ENCODE peak calls at places on chromosomes 4 and X, in six cellular contexts. W is Caco-2, I is upper lobe of right lung, T is heart right ventricle, A is left ventricle myocardium inferior, Z is cardiac muscle cell. O is an unnamed sample. For H3K4me1, the result is how much of the 10 kb centered on the place peaks cover.

GRCh38 chr4:106019771-106020170 is 124.5 kb downstream of the NPNT start:
- DNase-seq in W (no peak), I (no peak), T (no peak), A (no peak), Z (peak), O (no peak)

GRCh38 chrX:7201481-7201880 is 53.5 kb upstream of the PUDP start:
- DNase-seq in W (no peak), I (no peak), T (no peak), A (no peak), Z (no peak), O (no peak)

GRCh38 chr4:176435891-176436499 is 116.2 kb downstream of the SPCS3 start:
- DNase-seq in W (no peak), I (no peak), T (no peak), A (no peak), Z (peak), O (no peak)

GRCh38 chrX:133150730-133151129 is 53.8 kb upstream of the USP26 start:
- DNase-seq in W (no peak), I (no peak), T (no peak), A (no peak), Z (no peak), O (peak)

GRCh38 chrX:26927419-26927818 is 535.7 kb downstream of the PPP4R3C start:
- DNase-seq in W (no peak), I (no peak), T (no peak), A (no peak), Z (no peak), O (no peak)

GRCh38 chr4:7962609-7963508 is 23.2 kb upstream of the AFAP1 start:
- DNase-seq in W (no peak), I (no peak), T (no peak), A (no peak), Z (no peak), O (no peak)

GRCh38 chr4:37628977-37629609 is 57.1 kb downstream of the RELL1 start:
- DNase-seq in W (no peak), I (no peak), T (no peak), A (no peak), Z (peak), O (no peak)

GRCh38 chr4:25486171-25486570 is 109.1 kb downstream of the ANAPC4 start:
- DNase-seq in W (peak), I (no peak), T (no peak), A (no peak), Z (peak), O (no peak)

GRCh38 chr4:124499266-124499665 is 213.3 kb downstream of the ANKRD50 start:
- DNase-seq in W (no peak), I (no peak), T (no peak), A (no peak), Z (peak), O (no peak)

GRCh38 chrX:10398271-10398670 is 222.1 kb downstream of the MID1 start:
- DNase-seq in W (no peak), I (no peak), T (no peak), A (no peak), Z (no peak), O (no peak)

GRCh38 chr4:127759893-127760292 is 22.2 kb upstream of the HSPA4L start:
- DNase-seq in W (no peak), I (no peak), T (no peak), A (no peak), Z (no peak), O (no peak)

GRCh38 chrX:155985208-155985607 is 12.3 kb upstream of the IL9R start:
- DNase-seq in W (peak), I (no peak), T (no peak), A (no peak), Z (no peak), O (no peak)

GRCh38 chrX:56729152-56729557 is at the start of gene NBDY:
- DNase-seq in W (peak), I (peak), T (peak), A (peak), Z (peak), O (peak)

GRCh38 chrX:153499876-153500275 is 5.1 kb downstream of the BGN start:
- DNase-seq in W (no peak), I (no peak), T (peak), A (peak), Z (no peak), O (no peak)

GRCh38 chr4:35604724-35605123 is 639.6 kb downstream of the ARAP2 start:
- DNase-seq in W (no peak), I (no peak), T (no peak), A (no peak), Z (no peak), O (no peak)

GRCh38 chrX:12987900-12988594 is 13.1 kb downstream of the TMSB4X start:
- DNase-seq in W (peak), I (no peak), T (no peak), A (no peak), Z (no peak), O (no peak)

GRCh38 chr4:7725951-7726350 is 213.7 kb downstream of the AFAP1 start:
- DNase-seq in W (no peak), I (no peak), T (peak), A (no peak), Z (no peak), O (no peak)

GRCh38 chr4:98939892-98940298 is 11.0 kb upstream of the EIF4E start:
- DNase-seq in W (peak), I (no peak), T (no peak), A (no peak), Z (peak), O (no peak)

GRCh38 chr4:143700420-143701352 is at the start of gene FREM3:
- DNase-seq in W (no peak), I (peak), T (no peak), A (no peak), Z (no peak), O (peak)

GRCh38 chr4:111475001-111475400 is 670.3 kb upstream of the FAM241A start:
- DNase-seq in W (peak), I (no peak), T (no peak), A (no peak), Z (peak), O (peak)

GRCh38 chr4:6885953-6886557 is 23.6 kb upstream of the TBC1D14 start:
- DNase-seq in W (no peak), I (peak), T (peak), A (peak), Z (peak), O (no peak)

GRCh38 chr4:154559141-154559841 is 3.5 kb upstream of the FGB start:
- DNase-seq in W (peak), I (no peak), T (no peak), A (no peak), Z (peak), O (no peak)

GRCh38 chr4:11931266-11931665 is 502.6 kb upstream of the HS3ST1 start:
- DNase-seq in W (no peak), I (no peak), T (no peak), A (no peak), Z (peak), O (no peak)

GRCh38 chrX:41553688-41554087 is 106.5 kb downstream of the NYX start:
- DNase-seq in W (no peak), I (no peak), T (no peak), A (no peak), Z (no peak), O (no peak)

GRCh38 chr4:144718958-144719512 is 73.1 kb downstream of the HHIP start:
- DNase-seq in W (no peak), I (no peak), T (no peak), A (no peak), Z (no peak), O (no peak)

GRCh38 chr4:114562176-114562904 is 36.3 kb upstream of the UGT8 start:
- DNase-seq in W (peak), I (no peak), T (no peak), A (no peak), Z (no peak), O (peak)

GRCh38 chr4:182074842-182075241 is 168.4 kb upstream of the TENM3 start:
- DNase-seq in W (no peak), I (no peak), T (no peak), A (no peak), Z (no peak), O (peak)

GRCh38 chrX:120559799-120560198 is 963 bp downstream of the CUL4B start:
- DNase-seq in W (no peak), I (no peak), T (no peak), A (no peak), Z (peak), O (no peak)

GRCh38 chrX:9909254-9909653 is 57.9 kb upstream of the CLDN34 start:
- DNase-seq in W (no peak), I (no peak), T (no peak), A (no peak), Z (no peak), O (no peak)

GRCh38 chrX:154046262-154046771 is 26.6 kb upstream of the IRAK1 start:
- DNase-seq in W (no peak), I (no peak), T (peak), A (peak), Z (peak), O (peak)

GRCh38 chrX:135707880-135708279 is 5.6 kb upstream of the CT45A1 start:
- DNase-seq in W (peak), I (no peak), T (no peak), A (no peak), Z (peak), O (no peak)

GRCh38 chrX:14363719-14364118 is 165.6 kb upstream of the GLRA2 start:
- DNase-seq in W (no peak), I (no peak), T (no peak), A (no peak), Z (no peak), O (no peak)

GRCh38 chr4:17327587-17327986 is 184.3 kb downstream of the QDPR start:
- DNase-seq in W (no peak), I (no peak), T (no peak), A (no peak), Z (peak), O (no peak)

GRCh38 chrX:67555578-67556203 is 11.9 kb downstream of the AR start:
- DNase-seq in W (peak), I (no peak), T (no peak), A (no peak), Z (peak), O (peak)

GRCh38 chr4:89404530-89404929 is 96.9 kb upstream of the GPRIN3 start:
- DNase-seq in W (no peak), I (no peak), T (no peak), A (no peak), Z (no peak), O (no peak)

GRCh38 chr4:189804884-189805283 is 135.8 kb upstream of the FRG1 start:
- DNase-seq in W (no peak), I (no peak), T (peak), A (peak), Z (no peak), O (peak)
- H3K4me1 ChIP-seq in W (under half), I (under half), T (under half), A (under half), Z (under half), O (under half)

GRCh38 chr4:76896731-76897521 is 1.0 kb downstream of the SOWAHB start:
- DNase-seq in W (peak), I (peak), T (peak), A (peak), Z (peak), O (peak)

GRCh38 chr4:76896048-76896447 is 1.9 kb downstream of the SOWAHB start:
- DNase-seq in W (no peak), I (no peak), T (no peak), A (no peak), Z (no peak), O (no peak)

GRCh38 chr4:76897522-76898384 is at the start of gene SOWAHB:
- DNase-seq in W (peak), I (peak), T (no peak), A (no peak), Z (no peak), O (peak)

GRCh38 chr4:76898949-76899640 is 1.2 kb upstream of the SOWAHB start:
- DNase-seq in W (peak), I (no peak), T (no peak), A (no peak), Z (no peak), O (no peak)

GRCh38 chr4:76898385-76898692 is 395 bp upstream of the SOWAHB start:
- DNase-seq in W (no peak), I (no peak), T (no peak), A (no peak), Z (no peak), O (no peak)
- H3K4me3 ChIP-seq in W (peak), I (peak), T (no peak), A (peak), Z (peak), O (peak)

DNA sequence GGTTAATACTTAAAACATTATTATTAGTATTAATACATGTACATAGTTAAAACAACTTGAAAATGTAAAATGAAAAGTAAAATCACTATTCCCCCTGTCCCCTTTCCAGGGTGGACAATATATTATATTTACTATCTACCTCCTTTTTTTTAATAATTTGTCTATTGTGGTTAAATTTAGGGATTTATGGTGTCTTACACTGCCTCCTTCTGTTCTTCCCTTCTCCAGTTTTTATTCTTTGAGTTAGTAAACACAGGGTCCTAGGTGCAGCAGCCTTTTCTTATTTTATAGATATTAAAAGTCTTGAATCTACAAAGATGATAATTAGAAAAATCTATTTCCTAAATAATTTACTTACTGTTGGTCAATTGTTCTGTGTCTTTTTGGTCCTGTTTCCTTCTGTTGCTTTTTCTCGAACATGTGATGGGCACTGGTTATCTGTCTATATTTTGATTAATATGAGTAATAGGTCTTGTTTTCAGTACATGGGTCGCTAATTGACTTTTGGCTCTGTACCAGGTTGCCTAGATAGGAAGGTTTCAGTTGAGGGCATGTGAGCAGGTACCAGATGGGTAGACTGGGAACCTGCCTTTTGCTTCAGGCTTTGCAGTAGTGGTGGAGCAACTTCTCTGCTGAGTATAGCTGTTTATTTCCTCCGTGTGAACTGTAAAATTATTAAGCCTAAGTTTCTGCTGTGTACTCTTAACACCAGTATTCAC is 1.1 kb downstream of the NUDT9 start:
- DNase-seq in W (no peak), I (no peak), T (no peak), A (no peak), Z (no peak), O (no peak)
- TF ChIP-seq CTCF in W (no peak), I (no peak), T (no peak), A (no peak), Z (peak), O (no peak)

GRCh38 chr4:57137261-57137660 is 27.1 kb upstream of the IGFBP7 start:
- DNase-seq in W (no peak), I (no peak), T (no peak), A (no peak), Z (no peak), O (no peak)
- H3K4me1 ChIP-seq in W (under half), I (under half), T (under half), A (under half), Z (under half), O (under half)